ENCODE peak calls at places on chromosome 14, in nine cellular contexts. E is heart right ventricle; L is BE2C; X is cardiac muscle cell; I is OCI-LY7; D is stomach; V is NT2/D1; S is CD8-positive, alpha-beta T cell; A is K562. P is an unnamed sample. For H3K4me1, the result is how much of the 10 kb centered on the place peaks cover.

GRCh38 chr14:100159107-100159864 is at the start of gene DEGS2:
- DNase-seq in E (no peak), L (no peak), X (no peak), I (peak), D (peak), V (no peak), S (peak), A (no peak), P (peak)

GRCh38 chr14:64806202-64806861 is 73.4 kb downstream of the SPTB start:
- DNase-seq in E (no peak), L (no peak), X (peak), I (no peak), D (peak), V (no peak), S (no peak), A (no peak), P (no peak)

GRCh38 chr14:101276309-101277091 is 284.8 kb upstream of the DIO3 start:
- DNase-seq in E (no peak), L (no peak), X (no peak), I (no peak), D (no peak), V (peak), S (no peak), A (no peak), P (no peak)

GRCh38 chr14:93719234-93719633 is 69.1 kb downstream of the PRIMA1 start:
- DNase-seq in E (no peak), L (no peak), X (no peak), I (no peak), D (no peak), V (no peak), S (no peak), A (no peak), P (no peak)

GRCh38 chr14:94051115-94051514 is 25.0 kb downstream of the OTUB2 start:
- DNase-seq in E (peak), L (peak), X (peak), I (peak), D (peak), V (no peak), S (peak), A (peak), P (no peak)

GRCh38 chr14:81384900-81385299 is 15.2 kb downstream of the STON2 start:
- DNase-seq in E (no peak), L (peak), X (peak), I (no peak), D (no peak), V (no peak), S (no peak), A (no peak), P (peak)

GRCh38 chr14:102424520-102424919 is 61.8 kb downstream of the TECPR2 start:
- DNase-seq in E (no peak), L (no peak), X (no peak), I (no peak), D (no peak), V (no peak), S (no peak), A (no peak), P (no peak)

GRCh38 chr14:22405201-22405600 is 183.8 kb downstream of the DAD1 start:
- DNase-seq in E (no peak), L (no peak), X (no peak), I (no peak), D (no peak), V (no peak), S (no peak), A (no peak), P (no peak)

GRCh38 chr14:35287481-35288013 is 4.6 kb upstream of the PSMA6 start:
- DNase-seq in E (peak), L (no peak), X (peak), I (peak), D (peak), V (no peak), S (no peak), A (peak), P (peak)

GRCh38 chr14:64444984-64445845 is 20.1 kb upstream of the AKAP5 start:
- DNase-seq in E (no peak), L (peak), X (peak), I (no peak), D (no peak), V (no peak), S (peak), A (peak), P (no peak)

GRCh38 chr14:66541627-66542026 is 33.7 kb downstream of the GPHN start:
- DNase-seq in E (no peak), L (no peak), X (no peak), I (no peak), D (no peak), V (no peak), S (no peak), A (no peak), P (no peak)

GRCh38 chr14:52473557-52473956 is 78.7 kb downstream of the TXNDC16 start:
- DNase-seq in E (no peak), L (no peak), X (peak), I (peak), D (no peak), V (peak), S (no peak), A (peak), P (no peak)

GRCh38 chr14:32384464-32384863 is 55.4 kb downstream of the AKAP6 start:
- DNase-seq in E (no peak), L (no peak), X (no peak), I (no peak), D (no peak), V (no peak), S (no peak), A (no peak), P (no peak)

GRCh38 chr14:101219896-101220703 is 316.6 kb upstream of the RTL1 start:
- DNase-seq in E (no peak), L (no peak), X (no peak), I (no peak), D (peak), V (no peak), S (no peak), A (no peak), P (no peak)

GRCh38 chr14:99256483-99256874 is 15.5 kb downstream of the BCL11B start:
- DNase-seq in E (no peak), L (no peak), X (no peak), I (no peak), D (no peak), V (no peak), S (peak), A (no peak), P (no peak)

GRCh38 chr14:60777856-60778578 is 43.5 kb downstream of the MNAT1 start:
- DNase-seq in E (peak), L (no peak), X (peak), I (no peak), D (no peak), V (no peak), S (no peak), A (no peak), P (no peak)

GRCh38 chr14:85439696-85440328 is 90.1 kb upstream of the FLRT2 start:
- DNase-seq in E (no peak), L (no peak), X (peak), I (no peak), D (no peak), V (no peak), S (no peak), A (no peak), P (no peak)

GRCh38 chr14:100664841-100665425 is 61.8 kb upstream of the DLK1 start:
- DNase-seq in E (no peak), L (no peak), X (peak), I (no peak), D (no peak), V (no peak), S (no peak), A (no peak), P (no peak)

GRCh38 chr14:20609215-20610001 is 18.2 kb upstream of the RNASE12 start:
- DNase-seq in E (peak), L (peak), X (peak), I (peak), D (peak), V (no peak), S (peak), A (peak), P (peak)

GRCh38 chr14:89198544-89199329 is 218.3 kb downstream of the FOXN3 start:
- DNase-seq in E (no peak), L (no peak), X (peak), I (no peak), D (peak), V (no peak), S (no peak), A (no peak), P (no peak)

GRCh38 chr14:99511421-99512109 is 30.4 kb downstream of the CCNK start:
- DNase-seq in E (no peak), L (peak), X (no peak), I (no peak), D (no peak), V (no peak), S (no peak), A (no peak), P (no peak)

GRCh38 chr14:64292197-64292596 is 2.0 kb downstream of the ESR2 start:
- DNase-seq in E (no peak), L (no peak), X (no peak), I (no peak), D (no peak), V (no peak), S (no peak), A (no peak), P (no peak)

GRCh38 chr14:86057018-86057667 is 527.2 kb downstream of the FLRT2 start:
- DNase-seq in E (no peak), L (peak), X (peak), I (peak), D (no peak), V (no peak), S (peak), A (no peak), P (peak)

GRCh38 chr14:105019861-105020814 is 745 bp downstream of the CDCA4 start:
- DNase-seq in E (no peak), L (peak), X (peak), I (peak), D (peak), V (no peak), S (peak), A (peak), P (no peak)

GRCh38 chr14:54600685-54601084 is 33.8 kb downstream of the SAMD4A start:
- DNase-seq in E (no peak), L (no peak), X (peak), I (no peak), D (no peak), V (no peak), S (no peak), A (no peak), P (no peak)

GRCh38 chr14:105528859-105529505 is 2.6 kb downstream of the TMEM121 start:
- DNase-seq in E (no peak), L (no peak), X (peak), I (no peak), D (no peak), V (no peak), S (no peak), A (no peak), P (no peak)

GRCh38 chr14:42944284-42944683 is 1337.6 kb downstream of the LRFN5 start:
- DNase-seq in E (no peak), L (no peak), X (peak), I (no peak), D (no peak), V (no peak), S (no peak), A (no peak), P (no peak)

GRCh38 chr14:59200214-59200613 is 11.7 kb downstream of the DAAM1 start:
- DNase-seq in E (no peak), L (no peak), X (no peak), I (no peak), D (no peak), V (no peak), S (no peak), A (peak), P (no peak)

GRCh38 chr14:89534896-89535615 is 118.0 kb upstream of the FOXN3 start:
- DNase-seq in E (no peak), L (no peak), X (peak), I (no peak), D (no peak), V (no peak), S (no peak), A (no peak), P (no peak)

GRCh38 chr14:103198429-103199140 is 75.3 kb downstream of the TNFAIP2 start:
- DNase-seq in E (no peak), L (no peak), X (peak), I (no peak), D (no peak), V (no peak), S (no peak), A (no peak), P (no peak)

GRCh38 chr14:92577321-92577742 is 63.8 kb downstream of the RIN3 start:
- DNase-seq in E (no peak), L (no peak), X (no peak), I (no peak), D (no peak), V (no peak), S (peak), A (no peak), P (no peak)

GRCh38 chr14:79663453-79663852 is 547.9 kb downstream of the DIO2 start:
- DNase-seq in E (no peak), L (no peak), X (no peak), I (no peak), D (no peak), V (no peak), S (no peak), A (no peak), P (no peak)

GRCh38 chr14:61528591-61529021 is 166.7 kb upstream of the HIF1A start:
- DNase-seq in E (no peak), L (no peak), X (peak), I (no peak), D (no peak), V (no peak), S (no peak), A (no peak), P (no peak)

GRCh38 chr14:94823556-94824341 is 53.8 kb upstream of the GSC start:
- DNase-seq in E (no peak), L (no peak), X (no peak), I (no peak), D (no peak), V (no peak), S (no peak), A (peak), P (no peak)

GRCh38 chr14:91062600-91062999 is 2.2 kb upstream of the RPS6KA5 start:
- DNase-seq in E (no peak), L (no peak), X (no peak), I (no peak), D (no peak), V (no peak), S (no peak), A (no peak), P (no peak)

GRCh38 chr14:95545769-95546168 is 10.9 kb downstream of the GLRX5 start:
- DNase-seq in E (no peak), L (no peak), X (peak), I (no peak), D (no peak), V (no peak), S (no peak), A (peak), P (no peak)

GRCh38 chr14:81062816-81063215 is 107.4 kb downstream of the TSHR start:
- DNase-seq in E (peak), L (peak), X (no peak), I (peak), D (no peak), V (no peak), S (no peak), A (peak), P (no peak)

GRCh38 chr14:103023881-103024473 is 33.4 kb downstream of the CDC42BPB start:
- DNase-seq in E (peak), L (no peak), X (peak), I (no peak), D (no peak), V (no peak), S (no peak), A (no peak), P (no peak)

GRCh38 chr14:55603401-55603953 is 23.5 kb downstream of the KTN1 start:
- DNase-seq in E (no peak), L (no peak), X (no peak), I (no peak), D (no peak), V (no peak), S (no peak), A (no peak), P (no peak)

GRCh38 chr14:55604467-55604866 is 24.5 kb downstream of the KTN1 start:
- DNase-seq in E (no peak), L (no peak), X (no peak), I (no peak), D (no peak), V (no peak), S (no peak), A (no peak), P (peak)

GRCh38 chr14:55607386-55607785 is 27.4 kb downstream of the KTN1 start:
- DNase-seq in E (no peak), L (no peak), X (no peak), I (no peak), D (no peak), V (no peak), S (no peak), A (no peak), P (no peak)

GRCh38 chr14:55605793-55606192 is 25.8 kb downstream of the KTN1 start:
- DNase-seq in E (no peak), L (no peak), X (no peak), I (no peak), D (no peak), V (no peak), S (no peak), A (no peak), P (no peak)

DNA sequence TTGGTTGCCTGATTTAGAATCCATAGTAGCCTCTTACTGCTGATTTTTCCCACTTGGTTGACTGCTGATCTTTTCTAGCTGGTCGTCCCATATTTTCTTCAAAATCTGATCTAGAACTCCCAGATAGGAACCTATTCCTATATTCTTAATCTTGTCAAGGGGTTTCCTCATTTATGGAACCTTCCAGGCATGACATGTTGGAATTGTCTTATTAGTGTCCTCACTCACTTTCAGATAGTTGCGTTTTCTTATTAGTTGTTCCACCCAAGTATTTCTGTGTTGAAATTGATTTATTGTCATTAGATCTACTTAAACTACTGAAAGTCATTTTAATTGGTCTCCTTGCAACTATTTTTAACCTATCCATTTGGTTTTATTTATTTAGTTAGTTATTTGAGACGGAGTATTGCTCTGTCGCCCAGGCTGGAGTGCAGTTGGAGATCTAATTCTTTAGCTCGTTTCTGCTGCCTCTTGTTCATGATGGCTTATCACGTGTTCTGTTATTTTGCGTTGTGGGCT is 25.0 kb downstream of the KTN1 start:
- DNase-seq in E (no peak), L (no peak), X (no peak), I (no peak), D (no peak), V (no peak), S (no peak), A (no peak), P (no peak)
- H3K4me1 ChIP-seq in E (half or more), L (under half), X (under half), I (under half), D (half or more), V (under half), S (under half), A (under half), P (half or more)

GRCh38 chr14:50340945-50341344 is 28.8 kb downstream of the DMAC2L start:
- DNase-seq in E (no peak), L (peak), X (no peak), I (peak), D (no peak), V (no peak), S (no peak), A (no peak), P (peak)

GRCh38 chr14:50336428-50336827 is 24.3 kb downstream of the DMAC2L start:
- DNase-seq in E (no peak), L (no peak), X (no peak), I (no peak), D (no peak), V (no peak), S (no peak), A (no peak), P (no peak)

GRCh38 chr14:50338547-50338946 is 26.4 kb downstream of the DMAC2L start:
- DNase-seq in E (no peak), L (no peak), X (no peak), I (no peak), D (no peak), V (no peak), S (no peak), A (no peak), P (no peak)

GRCh38 chr14:50340045-50340444 is 27.9 kb downstream of the DMAC2L start:
- DNase-seq in E (no peak), L (no peak), X (no peak), I (no peak), D (no peak), V (no peak), S (no peak), A (no peak), P (no peak)

DNA sequence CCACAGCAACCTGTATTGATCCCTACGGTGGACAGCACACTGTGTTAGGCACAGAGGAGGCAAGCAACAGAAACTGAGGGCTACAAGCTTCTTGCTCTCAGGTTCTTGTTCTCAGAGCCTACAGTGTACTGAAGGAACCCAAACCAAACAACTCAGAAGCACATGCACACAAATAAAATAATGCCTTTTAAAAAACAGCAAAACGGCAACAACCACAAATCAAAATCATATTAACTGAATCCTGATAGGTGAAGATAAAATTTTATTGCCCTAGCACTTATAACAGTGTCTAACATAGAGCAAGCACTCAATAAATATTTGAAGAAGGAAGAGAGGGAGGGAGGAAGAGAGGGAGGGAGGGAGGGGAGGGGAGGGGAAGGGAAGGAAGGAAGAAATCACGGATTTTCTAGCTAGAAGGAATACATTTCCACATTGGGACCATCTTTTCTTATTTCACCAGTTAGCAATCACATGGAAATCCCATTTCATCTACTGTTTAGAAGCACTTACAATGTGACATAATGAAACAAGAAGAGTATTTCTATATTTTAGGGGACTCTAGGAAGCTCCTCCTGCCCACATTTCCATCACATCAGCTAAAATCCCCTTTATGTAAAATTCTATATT is 27.2 kb downstream of the DMAC2L start:
- DNase-seq in E (no peak), L (no peak), X (no peak), I (no peak), D (no peak), V (no peak), S (no peak), A (no peak), P (no peak)
- H3K4me1 ChIP-seq in E (half or more), L (under half), X (under half), I (under half), D (under half), V (under half), S (under half), A (under half), P (under half)

DNA sequence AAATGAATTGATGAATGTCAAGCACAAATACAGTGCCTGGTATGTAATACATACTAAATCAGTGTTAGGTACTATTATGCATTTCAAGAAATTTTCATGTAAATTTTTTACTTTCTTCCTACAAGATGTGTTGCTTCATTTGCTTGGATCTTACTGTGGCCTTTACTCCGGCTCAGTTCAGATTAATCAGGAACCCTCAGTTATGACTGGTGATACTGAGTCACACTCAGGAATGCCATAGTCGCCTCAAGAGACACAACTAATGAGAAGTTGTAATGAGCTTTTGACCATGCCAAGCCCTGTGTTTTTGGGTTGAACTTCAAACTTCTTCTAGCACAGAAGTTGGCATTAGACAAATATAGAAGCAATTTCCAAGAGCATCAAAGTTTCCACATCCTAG is 96.0 kb downstream of the TGFB3 start:
- DNase-seq in E (no peak), L (no peak), X (peak), I (no peak), D (no peak), V (no peak), S (no peak), A (no peak), P (no peak)
- H3K4me1 ChIP-seq in E (under half), L (under half), X (under half), I (under half), D (under half), V (under half), S (under half), A (under half), P (under half)

DNA sequence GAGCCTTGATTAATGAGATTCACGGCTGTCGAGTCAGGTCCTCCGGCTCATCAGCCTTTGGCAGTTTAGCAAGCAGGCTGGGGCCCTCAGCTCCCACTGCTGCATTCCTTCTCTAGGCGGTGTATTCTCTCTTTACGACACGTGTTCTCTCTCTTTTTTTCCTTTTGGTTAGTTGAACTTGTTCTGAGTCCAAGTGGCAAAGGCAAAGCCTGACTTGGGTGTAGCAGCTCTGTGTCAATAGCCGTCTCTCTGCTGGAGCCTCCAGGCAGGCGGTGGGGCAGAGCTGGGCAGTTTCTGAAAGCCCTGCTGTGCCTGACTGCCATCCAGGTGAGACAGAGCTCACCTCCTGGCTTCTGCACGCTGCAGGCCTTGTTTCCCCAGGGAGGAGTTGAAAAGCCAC is 46.6 kb downstream of the SUSD6 start:
- DNase-seq in E (no peak), L (no peak), X (peak), I (no peak), D (peak), V (no peak), S (no peak), A (no peak), P (no peak)
- H3K4me1 ChIP-seq in E (half or more), L (under half), X (under half), I (half or more), D (half or more), V (under half), S (under half), A (under half), P (under half)